ENCODE peak calls at places on chromosomes 3 and 15, in six cellular contexts. E is astrocyte of the spinal cord, B is cardiac fibroblast, K is nephron progenitor cell, D is endothelial cell of umbilical vein, S is RWPE2. N is an unnamed sample.

GRCh38 chr15:64222573-64223361 is 59.9 kb upstream of the PPIB start:
- DNase-seq in K (no peak), D (no peak), B (peak; percentile 47), S (no peak), E (no peak), N (no peak)

GRCh38 chr3:41318520-41318919 is 119.2 kb downstream of the CTNNB1 start:
- DNase-seq in E (peak; percentile 24), B (no peak), D (no peak), S (no peak), K (no peak), N (no peak)

GRCh38 chr15:29759596-29759995 is 62.7 kb downstream of the TJP1 start:
- DNase-seq in B (no peak), K (no peak), E (no peak), S (no peak), D (peak; percentile 33), N (no peak)

GRCh38 chr3:142270407-142270806 is 45.0 kb upstream of the GK5 start:
- DNase-seq in S (no peak), K (no peak), D (no peak), E (no peak), B (no peak), N (peak; percentile 63)

GRCh38 chr3:186216903-186217819 is 108.3 kb upstream of the ETV5 start:
- DNase-seq in B (peak; percentile 12), D (no peak), E (no peak), S (no peak), K (no peak), N (no peak)

GRCh38 chr3:140834266-140835037 is 107.2 kb upstream of the SLC25A36 start:
- DNase-seq in E (peak; percentile 4), K (no peak), S (no peak), D (no peak), B (peak; percentile 22), N (no peak)

GRCh38 chr15:85730001-85730820 is 64.5 kb downstream of the KLHL25 start:
- DNase-seq in K (peak; percentile 37), D (peak; percentile 74), S (no peak), B (peak; percentile 76), E (peak; percentile 67), N (no peak)

GRCh38 chr3:132350814-132351213 is 33.6 kb downstream of the ACP3 start:
- DNase-seq in B (no peak), D (no peak), E (no peak), K (no peak), S (no peak), N (no peak)

GRCh38 chr3:7309707-7310106 is 448.8 kb downstream of the GRM7 start:
- DNase-seq in S (no peak), E (peak; percentile 88), D (peak; percentile 98), K (no peak), B (peak; percentile 77), N (no peak)

GRCh38 chr3:82100378-82100777 is 338.9 kb upstream of the GBE1 start:
- DNase-seq in K (peak; percentile 20), S (peak; percentile 69), E (peak; percentile 14), B (no peak), D (no peak), N (no peak)

GRCh38 chr3:39941941-39942340 is 132.5 kb downstream of the MYRIP start:
- DNase-seq in B (no peak), S (no peak), E (no peak), D (peak; percentile 89), K (no peak), N (no peak)

GRCh38 chr3:59374812-59375211 is 325.0 kb upstream of the CFAP20DC start:
- DNase-seq in E (no peak), S (no peak), K (no peak), D (no peak), B (no peak), N (no peak)

GRCh38 chr3:187027531-187027936 is 97.2 kb downstream of the ST6GAL1 start:
- DNase-seq in K (no peak), D (no peak), S (no peak), B (no peak), E (no peak), N (no peak)

GRCh38 chr15:95869920-95870319 is 460.6 kb upstream of the NR2F2 start:
- DNase-seq in D (no peak), B (no peak), S (no peak), K (no peak), E (no peak), N (no peak)

GRCh38 chr15:66661432-66662096 is 40.5 kb upstream of the SMAD6 start:
- DNase-seq in D (peak; percentile 28), B (peak; percentile 52), S (no peak), K (no peak), E (no peak), N (no peak)

GRCh38 chr3:70342149-70342548 is 29.7 kb upstream of the MDFIC2 start:
- DNase-seq in D (no peak), K (no peak), E (no peak), B (no peak), S (no peak), N (no peak)

GRCh38 chr15:101810451-101810850 is 1.6 kb upstream of the OR4F15 start:
- DNase-seq in S (no peak), K (no peak), D (no peak), E (no peak), B (no peak), N (no peak)

DNA sequence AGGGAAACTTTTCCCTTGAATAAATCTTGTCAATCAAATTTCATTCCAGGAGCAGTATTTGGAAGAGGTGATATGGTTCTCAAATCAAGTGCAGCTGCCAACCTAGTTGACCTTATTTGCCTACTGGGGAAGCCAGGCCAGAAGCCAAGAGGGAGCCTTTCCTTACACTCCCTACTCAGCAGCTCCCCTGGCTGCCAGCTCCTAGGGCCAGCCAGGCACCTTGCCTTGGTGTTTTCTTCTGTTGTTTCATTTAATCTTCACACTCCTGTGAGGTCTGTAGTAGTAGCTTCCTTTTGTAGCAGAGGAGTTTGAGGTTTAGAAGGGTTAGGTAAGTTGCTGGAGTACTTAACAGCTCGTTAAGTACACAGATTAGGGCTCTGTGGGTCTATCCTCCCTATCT is 22.6 kb downstream of the MKRN2OS start:
- DNase-seq in D (no peak), S (no peak), B (no peak), K (no peak), E (no peak), N (no peak)
- TF ChIP-seq CTCF in D (no peak), S (no peak), B (no peak), K (no peak), E (no peak), N (no peak)

GRCh38 chr3:14864131-14864530 is 45.4 kb downstream of the FGD5 start:
- DNase-seq in B (no peak), K (no peak), S (no peak), E (no peak), D (no peak), N (no peak)

GRCh38 chr3:14861451-14862302 is 42.9 kb downstream of the FGD5 start:
- DNase-seq in B (no peak), S (no peak), K (no peak), E (no peak), D (no peak), N (no peak)

GRCh38 chr3:14862661-14863230 is 44.0 kb downstream of the FGD5 start:
- DNase-seq in B (no peak), E (no peak), S (no peak), K (no peak), D (peak; percentile 28), N (no peak)

GRCh38 chr3:14862303-14862660 is 43.5 kb downstream of the FGD5 start:
- DNase-seq in S (no peak), D (no peak), B (no peak), E (no peak), K (no peak), N (no peak)

DNA sequence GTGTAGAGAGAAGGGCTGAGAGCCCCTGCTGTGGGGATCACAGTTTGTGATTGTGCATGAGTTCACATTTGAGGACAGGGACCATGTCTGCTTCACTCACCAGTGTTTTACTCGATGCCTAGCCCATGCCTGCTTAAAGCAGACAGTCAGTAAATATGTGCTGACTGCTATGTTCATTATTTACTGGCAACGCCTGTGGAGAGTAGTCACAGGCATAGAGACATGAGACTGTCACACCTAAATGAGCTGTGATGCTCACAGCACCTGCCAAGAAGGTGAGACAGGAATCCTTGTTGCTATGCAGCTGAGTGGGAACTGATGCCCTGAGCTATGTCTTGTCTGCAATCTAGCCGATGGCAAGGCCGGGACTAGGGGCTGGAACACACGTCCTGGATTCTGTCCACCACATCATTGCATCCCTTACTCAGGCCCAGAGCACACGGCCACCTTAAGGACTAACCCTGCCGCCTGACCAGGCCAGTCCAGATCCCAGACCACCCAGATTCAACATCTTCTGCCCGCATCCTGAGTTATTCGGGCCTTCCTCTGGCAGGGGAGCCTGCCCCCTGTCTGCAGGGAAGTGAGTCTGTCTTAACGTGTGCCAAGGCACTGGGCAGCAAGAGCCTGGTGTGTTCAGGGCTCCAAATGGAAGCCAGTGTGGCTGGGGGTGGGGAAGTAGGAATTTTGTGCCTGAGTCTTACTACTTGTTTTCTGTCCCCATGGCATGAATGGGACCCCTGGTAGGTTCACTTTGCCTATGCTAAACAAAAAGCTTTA is 44.8 kb downstream of the FGD5 start:
- DNase-seq in K (no peak), B (no peak), S (no peak), E (no peak), D (peak; percentile 40), N (no peak)
- TF ChIP-seq CTCF in K (no peak), B (peak; percentile 18), S (no peak), E (peak; percentile 20), D (peak; percentile 53), N (peak; percentile 17)

DNA sequence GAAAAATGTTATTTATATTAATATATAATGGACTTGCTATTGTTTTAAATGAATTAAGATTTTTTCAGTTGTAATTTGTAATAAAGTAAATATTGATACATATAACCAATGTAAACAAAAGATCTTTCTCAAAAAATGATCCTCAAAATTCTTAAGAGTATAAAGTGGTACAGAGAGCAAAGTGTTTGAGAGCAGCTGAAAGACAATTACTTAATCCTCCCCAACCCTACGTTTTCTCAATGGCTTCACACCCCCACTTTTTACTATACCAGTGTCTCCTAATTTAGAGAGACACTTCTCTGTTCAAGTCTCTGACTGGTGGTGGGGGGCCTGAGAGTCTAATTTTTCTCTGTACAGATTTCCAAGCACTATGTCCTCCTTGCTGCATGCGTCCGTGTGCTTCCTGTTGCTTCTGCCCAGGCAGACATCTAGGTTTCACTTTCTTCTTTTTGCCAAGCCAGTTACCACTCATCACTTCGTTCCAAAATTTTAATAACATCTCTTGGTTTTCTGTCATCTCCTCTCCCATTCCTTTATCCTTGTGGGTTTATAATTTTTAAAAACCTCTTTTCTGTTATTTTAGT is 276.3 kb upstream of the DNAJC19 start:
- DNase-seq in K (no peak), S (no peak), E (peak; percentile 18), D (peak; percentile 6), B (no peak), N (no peak)
- TF ChIP-seq CTCF in K (no peak), S (no peak), E (no peak), D (no peak), B (no peak), N (no peak)

DNA sequence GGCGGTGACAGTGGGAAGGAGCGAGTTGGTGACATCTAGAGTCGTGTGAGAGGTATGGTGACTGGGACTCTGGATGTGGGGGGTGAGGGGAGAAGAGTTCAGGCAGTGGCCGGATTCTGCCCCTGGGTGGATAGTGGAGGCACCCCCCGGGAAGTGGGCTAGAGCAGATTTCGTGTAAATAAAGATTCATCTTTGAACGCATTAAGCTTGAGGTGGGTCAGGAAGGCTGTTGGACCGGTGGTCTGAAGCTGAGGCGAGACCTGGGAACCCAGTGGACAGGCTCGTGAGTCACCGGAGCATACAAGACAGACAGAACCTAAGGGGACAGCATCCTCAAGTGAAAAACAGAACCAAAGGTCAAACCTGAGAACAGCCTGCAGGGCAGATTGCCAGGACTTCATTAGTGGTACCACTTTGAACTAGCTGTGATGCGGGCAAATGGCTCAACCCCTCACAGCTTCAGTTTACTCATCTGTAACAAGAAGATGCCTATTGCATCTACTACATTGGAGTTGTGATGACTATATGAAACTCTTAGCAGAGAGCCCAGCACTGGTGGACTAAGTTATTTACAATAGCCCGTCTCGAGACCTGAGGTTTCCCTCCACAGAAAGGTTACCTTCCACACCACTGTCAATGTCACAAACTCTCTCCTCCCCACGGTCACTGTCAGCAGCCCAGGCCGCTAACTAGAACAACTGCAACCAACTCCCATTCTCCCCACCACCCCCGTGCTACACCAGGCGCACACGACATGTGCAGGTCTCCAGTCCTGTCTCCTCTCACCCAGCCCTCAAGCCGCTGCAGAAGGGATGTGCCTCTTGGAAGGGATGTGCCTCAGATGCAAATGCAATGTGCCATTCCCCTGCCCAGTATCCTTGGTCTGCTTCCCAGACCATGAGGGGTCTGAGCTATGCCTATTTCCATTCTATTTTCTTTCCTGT is 901 bp upstream of the CLN6 start:
- DNase-seq in D (peak; percentile 9), E (no peak), S (no peak), B (peak; percentile 16), K (no peak), N (no peak)
- TF ChIP-seq CTCF in D (no peak), E (no peak), S (no peak), B (no peak), K (no peak), N (no peak)

N was measured in CD14-positive monocyte.